ENCODE peak calls at places on chromosome 22, in nine cellular contexts. One of them, this sample, is unnamed.
A peak's percentile ranks its signal among the peaks of the same experiment; 100 is the strongest.

GRCh38 chr22:19641254-19641982 is 72.9 kb upstream of the SEPTIN5 start:
- DNase-seq in coronary artery: peak; percentile 31
- DNase-seq in lung: no peak
- DNase-seq in fibroblast of villous mesenchyme: peak; percentile 17
- DNase-seq in fibroblast of pulmonary artery: peak; percentile 29
- DNase-seq in AG04449: no peak
- DNase-seq in PC-9: peak; percentile 17
- DNase-seq in fibroblast of mammary gland: no peak
- DNase-seq in transverse colon: no peak
- DNase-seq in this sample: peak; percentile 52

GRCh38 chr22:19419086-19419463 is 12.5 kb downstream of the HIRA start:
- DNase-seq in coronary artery: no peak
- DNase-seq in transverse colon: no peak
- DNase-seq in lung: peak; percentile 33
- DNase-seq in fibroblast of pulmonary artery: no peak
- DNase-seq in fibroblast of villous mesenchyme: no peak
- DNase-seq in PC-9: no peak
- DNase-seq in fibroblast of mammary gland: no peak
- DNase-seq in AG04449: no peak
- DNase-seq in this sample: no peak

GRCh38 chr22:27715078-27715477 is 86.5 kb downstream of the MN1 start:
- DNase-seq in PC-9: no peak
- DNase-seq in fibroblast of villous mesenchyme: no peak
- DNase-seq in AG04449: no peak
- DNase-seq in fibroblast of mammary gland: no peak
- DNase-seq in coronary artery: no peak
- DNase-seq in fibroblast of pulmonary artery: no peak
- DNase-seq in transverse colon: no peak
- DNase-seq in lung: no peak
- DNase-seq in this sample: no peak

GRCh38 chr22:50678651-50679521 is 6.3 kb downstream of the SHANK3 start:
- DNase-seq in fibroblast of pulmonary artery: no peak
- DNase-seq in coronary artery: no peak
- DNase-seq in AG04449: no peak
- DNase-seq in transverse colon: no peak
- DNase-seq in fibroblast of mammary gland: no peak
- DNase-seq in lung: peak; percentile 25
- DNase-seq in fibroblast of villous mesenchyme: no peak
- DNase-seq in PC-9: no peak
- DNase-seq in this sample: no peak

GRCh38 chr22:31093956-31094622 is 13.0 kb downstream of the SMTN start:
- DNase-seq in fibroblast of pulmonary artery: no peak
- DNase-seq in AG04449: no peak
- DNase-seq in fibroblast of villous mesenchyme: no peak
- DNase-seq in transverse colon: peak; percentile 13
- DNase-seq in PC-9: no peak
- DNase-seq in lung: no peak
- DNase-seq in fibroblast of mammary gland: no peak
- DNase-seq in coronary artery: peak; percentile 69
- DNase-seq in this sample: no peak

GRCh38 chr22:21703684-21704316 is 31.8 kb downstream of the YPEL1 start:
- DNase-seq in fibroblast of pulmonary artery: no peak
- DNase-seq in fibroblast of villous mesenchyme: no peak
- DNase-seq in AG04449: no peak
- DNase-seq in lung: no peak
- DNase-seq in fibroblast of mammary gland: no peak
- DNase-seq in PC-9: no peak
- DNase-seq in transverse colon: no peak
- DNase-seq in coronary artery: no peak
- DNase-seq in this sample: no peak

GRCh38 chr22:46905415-46905814 is 143.0 kb downstream of the TBC1D22A start:
- DNase-seq in AG04449: no peak
- DNase-seq in PC-9: no peak
- DNase-seq in coronary artery: no peak
- DNase-seq in fibroblast of mammary gland: no peak
- DNase-seq in lung: no peak
- DNase-seq in fibroblast of villous mesenchyme: no peak
- DNase-seq in transverse colon: no peak
- DNase-seq in fibroblast of pulmonary artery: no peak
- DNase-seq in this sample: no peak

GRCh38 chr22:21947040-21948014 is 5.3 kb downstream of the PPM1F start:
- DNase-seq in fibroblast of pulmonary artery: peak; percentile 65
- DNase-seq in PC-9: peak; percentile 33
- DNase-seq in AG04449: no peak
- DNase-seq in fibroblast of villous mesenchyme: peak; percentile 48
- DNase-seq in transverse colon: no peak
- DNase-seq in lung: no peak
- DNase-seq in fibroblast of mammary gland: peak; percentile 63
- DNase-seq in coronary artery: no peak
- DNase-seq in this sample: peak; percentile 65

GRCh38 chr22:31122532-31123291 is at the start of gene INPP5J:
- DNase-seq in coronary artery: no peak
- DNase-seq in AG04449: no peak
- DNase-seq in fibroblast of pulmonary artery: peak; percentile 49
- DNase-seq in fibroblast of villous mesenchyme: peak; percentile 41
- DNase-seq in lung: peak; percentile 58
- DNase-seq in transverse colon: peak; percentile 80
- DNase-seq in fibroblast of mammary gland: peak; percentile 36
- DNase-seq in PC-9: peak; percentile 48
- DNase-seq in this sample: peak; percentile 67

GRCh38 chr22:46769191-46769675 is 6.8 kb downstream of the TBC1D22A start:
- DNase-seq in PC-9: no peak
- DNase-seq in coronary artery: no peak
- DNase-seq in transverse colon: no peak
- DNase-seq in AG04449: no peak
- DNase-seq in lung: no peak
- DNase-seq in fibroblast of villous mesenchyme: no peak
- DNase-seq in fibroblast of pulmonary artery: no peak
- DNase-seq in fibroblast of mammary gland: no peak
- DNase-seq in this sample: no peak

GRCh38 chr22:30265851-30266444 is 703 bp downstream of the OSM start:
- DNase-seq in lung: peak; percentile 67
- DNase-seq in PC-9: no peak
- DNase-seq in fibroblast of pulmonary artery: no peak
- DNase-seq in fibroblast of mammary gland: peak; percentile 33
- DNase-seq in AG04449: no peak
- DNase-seq in fibroblast of villous mesenchyme: no peak
- DNase-seq in coronary artery: no peak
- DNase-seq in transverse colon: peak; percentile 73
- DNase-seq in this sample: no peak

GRCh38 chr22:46006379-46007002 is 29.5 kb upstream of the WNT7B start:
- DNase-seq in transverse colon: peak; percentile 92
- DNase-seq in fibroblast of villous mesenchyme: peak; percentile 92
- DNase-seq in fibroblast of pulmonary artery: peak; percentile 90
- DNase-seq in fibroblast of mammary gland: peak; percentile 93
- DNase-seq in lung: peak; percentile 93
- DNase-seq in PC-9: peak; percentile 90
- DNase-seq in coronary artery: peak; percentile 95
- DNase-seq in AG04449: peak; percentile 42
- DNase-seq in this sample: peak; percentile 87

GRCh38 chr22:32042924-32043323 is at the start of gene SLC5A1:
- DNase-seq in fibroblast of pulmonary artery: no peak
- DNase-seq in lung: peak; percentile 34
- DNase-seq in fibroblast of mammary gland: no peak
- DNase-seq in AG04449: no peak
- DNase-seq in PC-9: peak; percentile 64
- DNase-seq in transverse colon: peak; percentile 91
- DNase-seq in coronary artery: no peak
- DNase-seq in fibroblast of villous mesenchyme: no peak
- DNase-seq in this sample: peak; percentile 67

GRCh38 chr22:47053865-47054185 is 291.4 kb downstream of the TBC1D22A start:
- DNase-seq in fibroblast of villous mesenchyme: peak; percentile 55
- DNase-seq in coronary artery: no peak
- DNase-seq in fibroblast of mammary gland: peak; percentile 21
- DNase-seq in transverse colon: no peak
- DNase-seq in PC-9: no peak
- DNase-seq in lung: no peak
- DNase-seq in AG04449: peak; percentile 37
- DNase-seq in fibroblast of pulmonary artery: peak; percentile 74
- DNase-seq in this sample: peak; percentile 19

GRCh38 chr22:18033204-18033998 is 9.0 kb upstream of the MICAL3 start:
- DNase-seq in transverse colon: no peak
- DNase-seq in AG04449: no peak
- DNase-seq in fibroblast of villous mesenchyme: no peak
- DNase-seq in fibroblast of mammary gland: peak; percentile 83
- DNase-seq in PC-9: no peak
- DNase-seq in coronary artery: no peak
- DNase-seq in fibroblast of pulmonary artery: peak; percentile 37
- DNase-seq in lung: no peak
- DNase-seq in this sample: no peak

GRCh38 chr22:41146573-41146972 is 54.2 kb downstream of the EP300 start:
- DNase-seq in fibroblast of mammary gland: peak; percentile 5
- DNase-seq in transverse colon: no peak
- DNase-seq in fibroblast of villous mesenchyme: no peak
- DNase-seq in lung: no peak
- DNase-seq in PC-9: no peak
- DNase-seq in fibroblast of pulmonary artery: peak; percentile 3
- DNase-seq in coronary artery: no peak
- DNase-seq in AG04449: no peak
- DNase-seq in this sample: no peak

GRCh38 chr22:32717337-32718240 is 83.9 kb upstream of the TIMP3 start:
- DNase-seq in transverse colon: no peak
- DNase-seq in fibroblast of mammary gland: peak; percentile 60
- DNase-seq in fibroblast of villous mesenchyme: peak; percentile 87
- DNase-seq in lung: no peak
- DNase-seq in AG04449: no peak
- DNase-seq in fibroblast of pulmonary artery: peak; percentile 23
- DNase-seq in coronary artery: no peak
- DNase-seq in PC-9: no peak
- DNase-seq in this sample: peak; percentile 72

GRCh38 chr22:45600791-45601730 is 70.6 kb upstream of the ATXN10 start:
- DNase-seq in AG04449: no peak
- DNase-seq in transverse colon: no peak
- DNase-seq in fibroblast of villous mesenchyme: peak; percentile 36
- DNase-seq in coronary artery: no peak
- DNase-seq in fibroblast of mammary gland: peak; percentile 68
- DNase-seq in fibroblast of pulmonary artery: peak; percentile 76
- DNase-seq in PC-9: no peak
- DNase-seq in lung: no peak
- DNase-seq in this sample: peak; percentile 63

GRCh38 chr22:26389125-26389524 is 39.9 kb upstream of the ASPHD2 start:
- DNase-seq in fibroblast of pulmonary artery: no peak
- DNase-seq in lung: no peak
- DNase-seq in fibroblast of villous mesenchyme: no peak
- DNase-seq in AG04449: no peak
- DNase-seq in coronary artery: no peak
- DNase-seq in PC-9: no peak
- DNase-seq in transverse colon: no peak
- DNase-seq in fibroblast of mammary gland: no peak
- DNase-seq in this sample: no peak

GRCh38 chr22:26380072-26380471 is 49.0 kb upstream of the ASPHD2 start:
- DNase-seq in AG04449: no peak
- DNase-seq in fibroblast of pulmonary artery: no peak
- DNase-seq in PC-9: no peak
- DNase-seq in coronary artery: no peak
- DNase-seq in fibroblast of villous mesenchyme: no peak
- DNase-seq in fibroblast of mammary gland: no peak
- DNase-seq in lung: no peak
- DNase-seq in transverse colon: no peak
- DNase-seq in this sample: no peak

GRCh38 chr22:26385164-26385563 is 43.9 kb upstream of the ASPHD2 start:
- DNase-seq in AG04449: no peak
- DNase-seq in PC-9: no peak
- DNase-seq in fibroblast of villous mesenchyme: no peak
- DNase-seq in coronary artery: no peak
- DNase-seq in lung: no peak
- DNase-seq in fibroblast of mammary gland: no peak
- DNase-seq in transverse colon: no peak
- DNase-seq in fibroblast of pulmonary artery: no peak
- DNase-seq in this sample: no peak

GRCh38 chr22:26383968-26384576 is 45.0 kb upstream of the ASPHD2 start:
- DNase-seq in fibroblast of villous mesenchyme: no peak
- DNase-seq in fibroblast of mammary gland: no peak
- DNase-seq in transverse colon: no peak
- DNase-seq in fibroblast of pulmonary artery: no peak
- DNase-seq in coronary artery: no peak
- DNase-seq in PC-9: no peak
- DNase-seq in AG04449: no peak
- DNase-seq in lung: no peak
- DNase-seq in this sample: no peak
- H3K4me3 ChIP-seq in fibroblast of villous mesenchyme: no peak overlapping the region
- H3K4me3 ChIP-seq in fibroblast of mammary gland: no peak overlapping the region
- H3K4me3 ChIP-seq in transverse colon: no peak overlapping the region
- H3K4me3 ChIP-seq in fibroblast of pulmonary artery: no peak overlapping the region
- H3K4me3 ChIP-seq in coronary artery: no peak overlapping the region
- H3K4me3 ChIP-seq in PC-9: no peak overlapping the region
- H3K4me3 ChIP-seq in AG04449: no peak overlapping the region
- H3K4me3 ChIP-seq in lung: no peak overlapping the region
- H3K4me3 ChIP-seq in this sample: no peak overlapping the region

GRCh38 chr22:44316393-44317162 is 3.8 kb upstream of the SHISAL1 start:
- DNase-seq in fibroblast of pulmonary artery: no peak
- DNase-seq in PC-9: no peak
- DNase-seq in AG04449: no peak
- DNase-seq in lung: no peak
- DNase-seq in fibroblast of villous mesenchyme: no peak
- DNase-seq in fibroblast of mammary gland: no peak
- DNase-seq in transverse colon: no peak
- DNase-seq in coronary artery: no peak
- DNase-seq in this sample: peak; percentile 47
- TF ChIP-seq CTCF in fibroblast of pulmonary artery: no peak
- TF ChIP-seq CTCF in PC-9: no peak
- TF ChIP-seq CTCF in AG04449: no peak
- TF ChIP-seq CTCF in lung: no peak
- TF ChIP-seq CTCF in fibroblast of villous mesenchyme: no peak
- TF ChIP-seq CTCF in fibroblast of mammary gland: no peak
- TF ChIP-seq CTCF in transverse colon: no peak
- TF ChIP-seq CTCF in coronary artery: no peak
- TF ChIP-seq CTCF in this sample: no peak

GRCh38 chr22:38753894-38754246 is 1.9 kb downstream of the SUN2 start:
- DNase-seq in fibroblast of mammary gland: no peak
- DNase-seq in PC-9: no peak
- DNase-seq in lung: no peak
- DNase-seq in AG04449: no peak
- DNase-seq in coronary artery: no peak
- DNase-seq in fibroblast of villous mesenchyme: no peak
- DNase-seq in transverse colon: no peak
- DNase-seq in fibroblast of pulmonary artery: no peak
- DNase-seq in this sample: no peak
- H3K4me3 ChIP-seq in fibroblast of mammary gland: peak overlapping the region; percentile 62
- H3K4me3 ChIP-seq in PC-9: peak overlapping the region; percentile 89
- H3K4me3 ChIP-seq in lung: no peak overlapping the region
- H3K4me3 ChIP-seq in AG04449: peak overlapping the region; percentile 67
- H3K4me3 ChIP-seq in coronary artery: peak overlapping the region; percentile 94
- H3K4me3 ChIP-seq in fibroblast of villous mesenchyme: no peak overlapping the region
- H3K4me3 ChIP-seq in transverse colon: no peak overlapping the region
- H3K4me3 ChIP-seq in fibroblast of pulmonary artery: no peak overlapping the region
- H3K4me3 ChIP-seq in this sample: no peak overlapping the region

GRCh38 chr22:43955040-43955882 is at the start of gene SAMM50:
- DNase-seq in transverse colon: peak; percentile 94
- DNase-seq in fibroblast of pulmonary artery: peak; percentile 92
- DNase-seq in fibroblast of mammary gland: peak; percentile 87
- DNase-seq in coronary artery: peak; percentile 93
- DNase-seq in PC-9: peak; percentile 90
- DNase-seq in lung: peak; percentile 95
- DNase-seq in fibroblast of villous mesenchyme: peak; percentile 94
- DNase-seq in AG04449: peak; percentile 37
- DNase-seq in this sample: peak; percentile 94
- TF ChIP-seq CTCF in transverse colon: no peak
- TF ChIP-seq CTCF in fibroblast of pulmonary artery: no peak
- TF ChIP-seq CTCF in fibroblast of mammary gland: no peak
- TF ChIP-seq CTCF in coronary artery: no peak
- TF ChIP-seq CTCF in PC-9: no peak
- TF ChIP-seq CTCF in lung: no peak
- TF ChIP-seq CTCF in fibroblast of villous mesenchyme: no peak
- TF ChIP-seq CTCF in AG04449: no peak
- TF ChIP-seq CTCF in this sample: no peak